ENCODE peak calls at places on chromosomes 13 and 19, in six cellular contexts. D is activated CD8-positive, alpha-beta memory T cell treated with anti-CD3 and anti-CD28 coated beads for 1 hour; S is BJ; L is AG04450; F is fibroblast of the aortic adventitia; B is hepatic stellate cell. R is an unnamed sample.

GRCh38 chr13:21338156-21338555 is 120.9 kb downstream of the ZDHHC20 start:
- DNase-seq in S (no peak), D (no peak), L (no peak), F (no peak), B (no peak), R (no peak)

GRCh38 chr19:46489445-46490272 is 6.0 kb downstream of the PNMA8B start:
- DNase-seq in B (peak; percentile 87), S (no peak), D (no peak), F (peak; percentile 80), L (no peak), R (no peak)

GRCh38 chr19:51094696-51095279 is 12.1 kb upstream of the KLK14 start:
- DNase-seq in L (no peak), B (peak; percentile 51), F (no peak), D (no peak), S (no peak), R (peak; percentile 52)

GRCh38 chr19:42267644-42268141 is 1.4 kb upstream of the CIC start:
- DNase-seq in L (no peak), S (no peak), F (peak; percentile 20), B (no peak), D (no peak), R (no peak)

GRCh38 chr13:113511361-113511760 is 20.9 kb upstream of the DCUN1D2 start:
- DNase-seq in L (no peak), B (no peak), S (no peak), F (no peak), D (no peak), R (no peak)

GRCh38 chr13:44244288-44244687 is 129.3 kb upstream of the SERP2 start:
- DNase-seq in L (no peak), F (no peak), B (no peak), D (no peak), S (no peak), R (no peak)

GRCh38 chr19:30047355-30047895 is 105.4 kb downstream of the URI1 start:
- DNase-seq in B (no peak), L (no peak), S (no peak), D (no peak), F (no peak), R (no peak)

GRCh38 chr13:27005556-27005955 is 166.1 kb downstream of the USP12 start:
- DNase-seq in S (no peak), B (no peak), F (no peak), D (no peak), L (no peak), R (no peak)

GRCh38 chr19:44900328-44901244 is 5.0 kb upstream of the APOE start:
- DNase-seq in D (no peak), F (no peak), L (no peak), S (no peak), B (no peak), R (no peak)

GRCh38 chr13:114101325-114101821 is 31.1 kb downstream of the RASA3 start:
- DNase-seq in D (no peak), B (no peak), L (no peak), F (peak; percentile 36), S (no peak), R (no peak)

GRCh38 chr13:25973085-25973484 is 78.7 kb downstream of the SHISA2 start:
- DNase-seq in S (no peak), B (no peak), L (no peak), D (no peak), F (no peak), R (no peak)

GRCh38 chr19:13861392-13861713 is 15.6 kb upstream of the NANOS3 start:
- DNase-seq in S (no peak), F (no peak), L (no peak), D (no peak), B (no peak), R (no peak)

GRCh38 chr13:20828540-20829364 is 55.0 kb upstream of the EEF1AKMT1 start:
- DNase-seq in L (no peak), B (peak; percentile 7), S (no peak), F (peak; percentile 77), D (no peak), R (peak; percentile 77)

GRCh38 chr13:52701728-52702480 is 37.7 kb downstream of the CNMD start:
- DNase-seq in S (no peak), L (no peak), B (no peak), F (no peak), D (no peak), R (no peak)

GRCh38 chr19:10086904-10087256 is 763 bp downstream of the SHFL start:
- DNase-seq in F (no peak), D (no peak), S (no peak), B (no peak), L (no peak), R (no peak)

GRCh38 chr13:37138169-37138568 is 32.7 kb upstream of the CSNK1A1L start:
- DNase-seq in D (no peak), S (no peak), F (no peak), B (no peak), L (no peak), R (peak; percentile 26)

GRCh38 chr19:41029524-41030432 is 38.7 kb downstream of the CYP2B6 start:
- DNase-seq in B (no peak), S (no peak), F (no peak), L (no peak), D (no peak), R (no peak)

GRCh38 chr13:99995503-99996176 is 14.1 kb downstream of the ZIC2 start:
- DNase-seq in F (peak; percentile 37), D (no peak), B (no peak), S (no peak), L (no peak), R (peak; percentile 31)

GRCh38 chr19:18645035-18645511 is 8.2 kb downstream of the KLHL26 start:
- DNase-seq in F (no peak), B (no peak), L (no peak), D (no peak), S (no peak), R (no peak)

GRCh38 chr19:18203408-18203862 is 407 bp downstream of the RAB3A start:
- DNase-seq in F (no peak), L (no peak), D (no peak), B (no peak), S (no peak), R (no peak)

GRCh38 chr19:56106397-56106849 is 14.7 kb downstream of the ZNF787 start:
- DNase-seq in D (no peak), L (no peak), B (no peak), F (no peak), S (no peak), R (no peak)

GRCh38 chr13:57666554-57666953 is 35.0 kb downstream of the PCDH17 start:
- DNase-seq in D (no peak), S (no peak), F (no peak), B (no peak), L (no peak), R (no peak)

GRCh38 chr13:78137404-78138142 is 218.9 kb upstream of the EDNRB start:
- DNase-seq in S (no peak), B (peak; percentile 29), D (no peak), F (peak; percentile 80), L (peak; percentile 49), R (peak; percentile 80)

GRCh38 chr19:41541990-41542584 is 33.9 kb upstream of the CEACAM21 start:
- DNase-seq in B (no peak), L (no peak), S (no peak), D (peak; percentile 59), F (peak; percentile 32), R (peak; percentile 82)

GRCh38 chr19:11626252-11626651 is 29.0 kb downstream of the ZNF627 start:
- DNase-seq in S (no peak), L (no peak), B (no peak), F (no peak), D (no peak), R (no peak)

GRCh38 chr13:74258951-74259350 is 124.7 kb upstream of the KLF12 start:
- DNase-seq in B (no peak), D (no peak), F (no peak), S (no peak), L (no peak), R (no peak)

GRCh38 chr13:40813662-40814454 is 24.4 kb downstream of the SLC25A15 start:
- DNase-seq in L (no peak), F (peak; percentile 31), S (no peak), B (peak; percentile 18), D (no peak), R (peak; percentile 42)

GRCh38 chr19:52453324-52454094 is at the start of gene ZNF578:
- DNase-seq in F (peak; percentile 82), B (peak; percentile 89), S (peak; percentile 23), L (peak; percentile 53), D (peak; percentile 16), R (peak; percentile 98)

GRCh38 chr19:13103961-13104847 is 1.5 kb upstream of the LYL1 start:
- DNase-seq in S (no peak), L (no peak), B (peak; percentile 58), F (no peak), D (no peak), R (no peak)

GRCh38 chr13:41590643-41591042 is 133.3 kb downstream of the RGCC start:
- DNase-seq in L (no peak), B (no peak), D (no peak), F (no peak), S (no peak), R (no peak)

GRCh38 chr19:10230904-10231623 is at the start of gene S1PR2:
- DNase-seq in D (no peak), L (peak; percentile 49), B (peak; percentile 90), S (no peak), F (peak; percentile 73), R (peak; percentile 94)

GRCh38 chr13:51328488-51328887 is 11.0 kb upstream of the SERPINE3 start:
- DNase-seq in F (no peak), L (no peak), S (no peak), B (no peak), D (no peak), R (no peak)

GRCh38 chr13:52849727-52850395 is 1.4 kb upstream of the PCDH8 start:
- DNase-seq in F (no peak), S (no peak), D (no peak), B (no peak), L (no peak), R (no peak)

GRCh38 chr13:27638521-27638920 is 16.8 kb downstream of the POLR1D start:
- DNase-seq in L (peak; percentile 26), S (no peak), D (no peak), B (no peak), F (peak; percentile 55), R (no peak)

GRCh38 chr13:99465454-99465853 is 35.8 kb upstream of the TM9SF2 start:
- DNase-seq in B (no peak), L (no peak), D (no peak), S (no peak), F (no peak), R (no peak)

GRCh38 chr19:48571378-48572162 is 19.6 kb downstream of the SULT2B1 start:
- DNase-seq in D (no peak), F (no peak), S (no peak), B (no peak), L (no peak), R (no peak)

GRCh38 chr13:30429721-30430694 is 7.7 kb downstream of the UBE2L5 start:
- DNase-seq in F (peak; percentile 87), L (peak; percentile 65), D (no peak), B (peak; percentile 74), S (peak; percentile 64), R (peak; percentile 1)

GRCh38 chr13:104372128-104372527 is 1305.9 kb upstream of the SLC10A2 start:
- DNase-seq in L (no peak), D (no peak), F (no peak), S (no peak), B (no peak), R (no peak)

R was measured in OCI-M1.